ENCODE peak calls at places on chromosomes 5 and 9, in six cellular contexts. One of them, this sample, is unnamed.

GRCh38 chr5:17001418-17001817 is 65.3 kb upstream of the MYO10 start:
- DNase-seq in stomach: no peak
- DNase-seq in GM23338: no peak
- DNase-seq in HepG2: no peak
- DNase-seq in breast epithelium: no peak
- DNase-seq in SK-N-MC: no peak
- DNase-seq in this sample: no peak

GRCh38 chr9:36092509-36093215 is 43.9 kb upstream of the GLIPR2 start:
- DNase-seq in stomach: no peak
- DNase-seq in GM23338: peak; percentile 24
- DNase-seq in HepG2: no peak
- DNase-seq in breast epithelium: no peak
- DNase-seq in SK-N-MC: no peak
- DNase-seq in this sample: no peak

GRCh38 chr9:105187781-105188180 is 56.7 kb upstream of the SLC44A1 start:
- DNase-seq in stomach: no peak
- DNase-seq in GM23338: no peak
- DNase-seq in HepG2: peak; percentile 15
- DNase-seq in breast epithelium: no peak
- DNase-seq in SK-N-MC: no peak
- DNase-seq in this sample: peak; percentile 54

GRCh38 chr5:88396635-88397285 is 128.1 kb upstream of the TMEM161B start:
- DNase-seq in stomach: no peak
- DNase-seq in GM23338: peak; percentile 62
- DNase-seq in HepG2: no peak
- DNase-seq in breast epithelium: no peak
- DNase-seq in SK-N-MC: no peak
- DNase-seq in this sample: no peak

GRCh38 chr5:61162010-61162831 is at the start of gene SMIM15:
- DNase-seq in stomach: peak; percentile 89
- DNase-seq in GM23338: peak; percentile 91
- DNase-seq in HepG2: peak; percentile 90
- DNase-seq in breast epithelium: peak; percentile 88
- DNase-seq in SK-N-MC: no peak
- DNase-seq in this sample: peak; percentile 84

GRCh38 chr9:96327694-96328352 is 25.8 kb upstream of the HSD17B3 start:
- DNase-seq in stomach: peak; percentile 35
- DNase-seq in GM23338: peak; percentile 74
- DNase-seq in HepG2: peak; percentile 51
- DNase-seq in breast epithelium: no peak
- DNase-seq in SK-N-MC: peak; percentile 26
- DNase-seq in this sample: peak; percentile 29

GRCh38 chr5:112923148-112923917 is 1.3 kb upstream of the REEP5 start:
- DNase-seq in stomach: no peak
- DNase-seq in GM23338: peak; percentile 23
- DNase-seq in HepG2: no peak
- DNase-seq in breast epithelium: no peak
- DNase-seq in SK-N-MC: no peak
- DNase-seq in this sample: peak; percentile 59

GRCh38 chr5:154449786-154450185 is 4.0 kb downstream of the SAP30L start:
- DNase-seq in stomach: no peak
- DNase-seq in GM23338: no peak
- DNase-seq in HepG2: no peak
- DNase-seq in breast epithelium: no peak
- DNase-seq in SK-N-MC: no peak
- DNase-seq in this sample: no peak

GRCh38 chr5:110386782-110387181 is 339.7 kb downstream of the TMEM232 start:
- DNase-seq in stomach: no peak
- DNase-seq in GM23338: no peak
- DNase-seq in HepG2: peak; percentile 14
- DNase-seq in breast epithelium: no peak
- DNase-seq in SK-N-MC: no peak
- DNase-seq in this sample: no peak

GRCh38 chr9:105063665-105064247 is 135.8 kb upstream of the ABCA1 start:
- DNase-seq in stomach: no peak
- DNase-seq in GM23338: no peak
- DNase-seq in HepG2: peak; percentile 75
- DNase-seq in breast epithelium: no peak
- DNase-seq in SK-N-MC: no peak
- DNase-seq in this sample: peak; percentile 30

DNA sequence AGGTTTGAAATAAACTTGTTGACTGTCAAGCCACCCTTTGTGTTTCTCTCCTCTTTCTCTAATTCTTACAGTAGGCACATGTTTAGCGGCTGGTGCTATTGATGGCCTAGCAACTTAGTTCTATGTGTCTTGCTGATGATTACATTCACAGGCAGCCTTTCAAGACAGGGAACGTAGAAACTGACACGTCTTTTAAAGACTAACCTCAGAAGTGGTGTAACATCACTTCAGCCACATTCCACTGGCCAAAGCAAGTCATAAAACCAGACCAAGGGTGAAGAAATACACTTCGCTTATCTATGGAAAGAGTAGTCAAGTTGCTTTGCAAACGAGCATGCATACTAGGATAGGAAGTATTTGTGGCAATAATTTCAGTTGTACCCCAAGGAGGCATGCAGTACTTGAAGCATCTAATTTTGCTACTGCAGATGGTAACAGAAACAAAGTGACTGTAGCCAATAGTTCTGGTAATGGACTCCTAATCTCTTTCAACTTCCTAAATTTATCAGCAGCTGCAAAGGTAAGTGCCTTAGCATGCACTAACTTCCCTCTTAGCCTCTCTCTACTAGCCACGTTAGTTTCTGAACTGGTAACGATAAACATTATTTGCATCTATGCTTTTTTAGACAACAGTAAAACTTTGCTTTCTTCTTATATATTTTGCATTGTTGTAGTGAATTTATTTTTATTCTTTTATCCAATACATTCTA is 6.4 kb upstream of the CKS2 start:
- DNase-seq in stomach: no peak
- DNase-seq in GM23338: no peak
- DNase-seq in HepG2: no peak
- DNase-seq in breast epithelium: no peak
- DNase-seq in SK-N-MC: no peak
- DNase-seq in this sample: peak; percentile 84
- H3K4me3 ChIP-seq in stomach: no peak overlapping the region
- H3K4me3 ChIP-seq in GM23338: no peak overlapping the region
- H3K4me3 ChIP-seq in HepG2: no peak overlapping the region
- H3K4me3 ChIP-seq in breast epithelium: no peak overlapping the region
- H3K4me3 ChIP-seq in SK-N-MC: no peak overlapping the region
- H3K4me3 ChIP-seq in this sample: no peak overlapping the region

GRCh38 chr9:125971050-125971449 is 223.9 kb downstream of the PBX3 start:
- DNase-seq in stomach: no peak
- DNase-seq in GM23338: no peak
- DNase-seq in HepG2: no peak
- DNase-seq in breast epithelium: no peak
- DNase-seq in SK-N-MC: no peak
- DNase-seq in this sample: no peak

GRCh38 chr9:125968975-125969374 is 221.8 kb downstream of the PBX3 start:
- DNase-seq in stomach: no peak
- DNase-seq in GM23338: no peak
- DNase-seq in HepG2: no peak
- DNase-seq in breast epithelium: no peak
- DNase-seq in SK-N-MC: no peak
- DNase-seq in this sample: no peak

GRCh38 chr9:125969462-125969861 is 222.3 kb downstream of the PBX3 start:
- DNase-seq in stomach: no peak
- DNase-seq in GM23338: no peak
- DNase-seq in HepG2: no peak
- DNase-seq in breast epithelium: no peak
- DNase-seq in SK-N-MC: no peak
- DNase-seq in this sample: no peak

GRCh38 chr9:125970340-125970739 is 223.2 kb downstream of the PBX3 start:
- DNase-seq in stomach: no peak
- DNase-seq in GM23338: no peak
- DNase-seq in HepG2: no peak
- DNase-seq in breast epithelium: no peak
- DNase-seq in SK-N-MC: no peak
- DNase-seq in this sample: no peak

DNA sequence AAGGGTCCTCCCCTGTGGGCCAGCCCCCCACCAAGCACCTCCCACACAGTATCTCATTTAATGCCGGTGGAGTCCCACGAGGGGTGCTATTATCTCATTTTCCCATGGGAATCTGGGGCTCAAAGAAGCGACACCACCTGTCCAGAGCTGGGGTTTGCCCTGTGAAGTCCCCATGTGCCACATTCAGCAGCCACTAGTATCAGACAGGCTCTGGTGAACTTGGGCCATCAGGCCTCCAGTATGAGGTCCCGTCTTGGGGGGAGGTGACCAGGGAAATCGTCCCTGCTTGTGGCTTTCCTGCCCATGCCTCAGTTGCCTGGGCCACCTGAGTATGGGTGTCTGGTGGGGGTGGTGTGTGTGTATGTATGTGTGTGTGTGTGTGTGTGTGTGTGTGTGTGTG is 222.7 kb downstream of the PBX3 start:
- DNase-seq in stomach: no peak
- DNase-seq in GM23338: no peak
- DNase-seq in HepG2: no peak
- DNase-seq in breast epithelium: no peak
- DNase-seq in SK-N-MC: no peak
- DNase-seq in this sample: no peak
- TF ChIP-seq POLR2AphosphoS5 in stomach: no peak
- TF ChIP-seq POLR2AphosphoS5 in GM23338: no peak
- TF ChIP-seq POLR2AphosphoS5 in HepG2: no peak
- TF ChIP-seq POLR2AphosphoS5 in breast epithelium: no peak
- TF ChIP-seq POLR2AphosphoS5 in SK-N-MC: no peak
- TF ChIP-seq POLR2AphosphoS5 in this sample: no peak

GRCh38 chr5:180670586-180671359 is 21.4 kb upstream of the FLT4 start:
- DNase-seq in stomach: peak; percentile 62
- DNase-seq in GM23338: peak; percentile 74
- DNase-seq in HepG2: peak; percentile 19
- DNase-seq in breast epithelium: no peak
- DNase-seq in SK-N-MC: no peak
- DNase-seq in this sample: peak; percentile 61

GRCh38 chr5:180675036-180675635 is 25.7 kb upstream of the FLT4 start:
- DNase-seq in stomach: no peak
- DNase-seq in GM23338: no peak
- DNase-seq in HepG2: no peak
- DNase-seq in breast epithelium: no peak
- DNase-seq in SK-N-MC: no peak
- DNase-seq in this sample: no peak

GRCh38 chr5:180670157-180670556 is 20.8 kb upstream of the FLT4 start:
- DNase-seq in stomach: no peak
- DNase-seq in GM23338: no peak
- DNase-seq in HepG2: no peak
- DNase-seq in breast epithelium: no peak
- DNase-seq in SK-N-MC: no peak
- DNase-seq in this sample: no peak

GRCh38 chr5:180669661-180670060 is 20.3 kb upstream of the FLT4 start:
- DNase-seq in stomach: no peak
- DNase-seq in GM23338: no peak
- DNase-seq in HepG2: no peak
- DNase-seq in breast epithelium: no peak
- DNase-seq in SK-N-MC: no peak
- DNase-seq in this sample: peak; percentile 13

DNA sequence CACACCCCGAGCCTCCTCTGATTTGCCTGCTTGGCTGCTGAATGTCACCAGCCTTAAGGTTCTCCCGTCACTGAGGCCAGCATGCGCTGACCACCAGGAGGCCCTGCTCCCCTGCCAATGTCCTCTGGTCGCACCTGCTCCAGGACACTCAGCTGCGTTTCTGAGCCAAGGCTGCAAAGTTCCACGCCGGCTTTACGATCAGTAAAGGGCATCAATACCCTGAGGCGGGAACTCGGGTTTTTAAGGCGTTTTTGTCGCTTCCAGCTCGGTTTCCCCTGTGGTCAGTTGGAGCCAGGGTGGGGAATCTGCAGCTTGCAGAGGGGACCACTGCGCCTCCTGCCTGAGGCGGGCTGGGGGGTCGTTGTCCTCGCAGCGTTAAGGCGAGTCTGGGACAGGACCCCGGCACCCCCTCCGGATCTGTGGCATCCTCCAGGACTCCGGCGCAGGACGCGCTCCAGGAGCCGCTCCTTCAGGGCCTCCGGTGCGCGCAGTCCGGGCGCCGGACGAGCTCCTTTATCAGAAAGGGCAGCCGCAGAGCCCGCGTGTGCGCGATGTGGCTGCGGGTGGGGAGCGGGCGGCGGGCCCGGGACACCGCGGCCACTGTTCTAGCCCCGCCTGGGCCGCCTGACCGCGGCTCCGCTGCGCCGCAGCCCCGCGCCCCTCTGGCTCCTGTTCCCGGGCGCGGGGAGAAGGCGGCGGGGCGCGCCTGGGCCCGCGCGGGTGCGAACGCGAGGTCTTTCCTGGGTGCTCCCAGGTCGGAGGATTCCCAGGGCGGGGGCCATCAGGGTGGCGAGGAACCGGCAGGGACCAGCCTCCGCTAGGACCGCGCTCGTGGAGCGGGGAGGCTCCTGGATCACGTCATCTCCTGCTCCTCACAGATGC is 24.2 kb upstream of the FLT4 start:
- DNase-seq in stomach: no peak
- DNase-seq in GM23338: peak; percentile 64
- DNase-seq in HepG2: no peak
- DNase-seq in breast epithelium: no peak
- DNase-seq in SK-N-MC: no peak
- DNase-seq in this sample: no peak
- H3K4me3 ChIP-seq in stomach: no peak overlapping the region
- H3K4me3 ChIP-seq in GM23338: peak overlapping the region; percentile 74
- H3K4me3 ChIP-seq in HepG2: no peak overlapping the region
- H3K4me3 ChIP-seq in breast epithelium: peak overlapping the region; percentile 17
- H3K4me3 ChIP-seq in SK-N-MC: no peak overlapping the region
- H3K4me3 ChIP-seq in this sample: no peak overlapping the region

GRCh38 chr5:31625394-31625793 is 13.5 kb upstream of the PDZD2 start:
- DNase-seq in stomach: no peak
- DNase-seq in GM23338: no peak
- DNase-seq in HepG2: no peak
- DNase-seq in breast epithelium: no peak
- DNase-seq in SK-N-MC: no peak
- DNase-seq in this sample: no peak
- TF ChIP-seq POLR2AphosphoS5 in stomach: no peak
- TF ChIP-seq POLR2AphosphoS5 in GM23338: no peak
- TF ChIP-seq POLR2AphosphoS5 in HepG2: no peak
- TF ChIP-seq POLR2AphosphoS5 in breast epithelium: no peak
- TF ChIP-seq POLR2AphosphoS5 in SK-N-MC: no peak
- TF ChIP-seq POLR2AphosphoS5 in this sample: no peak

GRCh38 chr9:10613413-10613812 is 611 bp upstream of the PTPRD start:
- DNase-seq in stomach: no peak
- DNase-seq in GM23338: peak; percentile 31
- DNase-seq in HepG2: no peak
- DNase-seq in breast epithelium: no peak
- DNase-seq in SK-N-MC: no peak
- DNase-seq in this sample: no peak
- H3K4me3 ChIP-seq in stomach: peak overlapping the region; percentile 57
- H3K4me3 ChIP-seq in GM23338: peak overlapping the region; percentile 72
- H3K4me3 ChIP-seq in HepG2: peak overlapping the region; percentile 66
- H3K4me3 ChIP-seq in breast epithelium: peak overlapping the region; percentile 47
- H3K4me3 ChIP-seq in SK-N-MC: peak overlapping the region; percentile 83
- H3K4me3 ChIP-seq in this sample: no peak overlapping the region

This sample was measured in HL-60.